ENCODE peak calls at places on chromosomes 13 and 19, in seven cellular contexts. U is H1; B is testis; R is spleen; C is CD4-positive, alpha-beta T cell; I is PC-3; E is pancreas. S is an unnamed sample.

GRCh38 chr13:98798849-98799645 is 46.6 kb upstream of the SLC15A1 start:
- DNase-seq in U (no peak), B (no peak), R (no peak), C (no peak), I (no peak), E (no peak), S (peak)

GRCh38 chr13:38685974-38686571 is 804 bp upstream of the FREM2 start:
- DNase-seq in E (no peak), I (peak), R (no peak), U (no peak), C (no peak), B (peak), S (peak)

GRCh38 chr13:59250276-59250990 is 913.3 kb downstream of the DIAPH3 start:
- DNase-seq in I (no peak), U (no peak), C (no peak), B (no peak), E (no peak), R (no peak), S (no peak)

GRCh38 chr13:31540316-31540715 is 199.0 kb upstream of the RXFP2 start:
- DNase-seq in C (no peak), I (peak), E (no peak), U (no peak), B (no peak), R (no peak), S (no peak)

GRCh38 chr13:28258401-28258800 is 120.1 kb downstream of the PAN3 start:
- DNase-seq in R (no peak), U (no peak), C (no peak), B (no peak), I (no peak), E (no peak), S (no peak)

GRCh38 chr19:18532208-18532890 is 10.5 kb upstream of the ELL start:
- DNase-seq in I (no peak), C (no peak), E (no peak), B (no peak), U (no peak), R (no peak), S (no peak)

GRCh38 chr19:3544742-3545668 is 6.0 kb downstream of the TEKTIP1 start:
- DNase-seq in E (peak), U (peak), R (peak), I (peak), B (peak), C (peak), S (no peak)

GRCh38 chr13:110338441-110339101 is 31.5 kb downstream of the COL4A2 start:
- DNase-seq in R (no peak), C (no peak), B (peak), U (no peak), I (no peak), E (no peak), S (no peak)

GRCh38 chr13:50129923-50130685 is 114.9 kb downstream of the KCNRG start:
- DNase-seq in U (peak), R (peak), I (peak), B (no peak), E (peak), C (peak), S (no peak)

GRCh38 chr19:11140896-11141295 is 14.7 kb downstream of the SPC24 start:
- DNase-seq in R (no peak), I (no peak), E (no peak), C (no peak), B (no peak), U (no peak), S (no peak)

GRCh38 chr13:93227906-93228801 is 1.5 kb downstream of the GPC6 start:
- DNase-seq in E (peak), I (peak), R (no peak), U (peak), B (peak), C (no peak), S (peak)

GRCh38 chr19:609001-609340 is 19.3 kb downstream of the HCN2 start:
- DNase-seq in U (no peak), B (no peak), I (peak), E (no peak), C (no peak), R (peak), S (no peak)

GRCh38 chr13:76884571-76885202 is 1.5 kb downstream of the KCTD12 start:
- DNase-seq in I (peak), E (no peak), C (no peak), B (peak), R (no peak), U (no peak), S (no peak)

GRCh38 chr19:44072543-44073401 is 813 bp downstream of the ZNF284 start:
- DNase-seq in C (no peak), E (no peak), B (no peak), I (peak), R (no peak), U (no peak), S (no peak)

GRCh38 chr19:3550947-3551807 is 6.2 kb downstream of the MFSD12 start:
- DNase-seq in U (no peak), E (no peak), C (no peak), R (peak), B (no peak), I (no peak), S (no peak)

GRCh38 chr13:78607409-78608253 is 4.3 kb upstream of the POU4F1 start:
- DNase-seq in C (no peak), B (no peak), R (peak), E (no peak), I (no peak), U (peak), S (no peak)

GRCh38 chr19:16506961-16507360 is 10.8 kb downstream of the C19orf44 start:
- DNase-seq in I (no peak), U (no peak), R (no peak), B (no peak), E (no peak), C (no peak), S (no peak)

GRCh38 chr13:71867101-71867814 is at the start of gene DACH1:
- DNase-seq in B (peak), U (peak), R (peak), I (peak), C (no peak), E (peak), S (no peak)

GRCh38 chr13:33207616-33207964 is 78.0 kb downstream of the STARD13 start:
- DNase-seq in R (no peak), I (no peak), U (no peak), B (no peak), E (peak), C (no peak), S (no peak)

GRCh38 chr19:44988896-44989563 is 12.2 kb upstream of the RELB start:
- DNase-seq in E (peak), B (peak), I (peak), U (peak), C (peak), R (peak), S (no peak)

DNA sequence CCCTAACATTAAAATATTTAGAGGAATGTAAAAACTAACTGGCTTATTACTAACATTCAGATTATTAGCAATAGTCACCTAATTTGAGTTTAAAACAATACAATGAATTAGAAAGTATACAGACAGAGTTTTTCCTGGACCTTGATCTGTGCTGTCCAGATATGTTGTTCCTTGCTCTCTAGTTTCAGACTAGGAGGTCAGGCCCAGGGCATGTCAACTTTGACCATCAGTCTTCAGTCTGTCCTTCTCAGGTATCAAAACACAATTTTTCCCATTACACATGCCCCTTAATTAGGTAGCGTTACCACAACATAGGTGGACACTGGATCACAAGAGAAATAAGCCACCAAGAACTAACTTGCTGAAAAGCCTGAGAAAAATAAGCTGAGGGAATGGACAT is 197.0 kb downstream of the MAB21L1 start:
- DNase-seq in I (no peak), U (no peak), C (no peak), B (no peak), E (no peak), R (no peak), S (no peak)
- H3K27ac ChIP-seq in I (no peak), U (no peak), C (no peak), B (no peak), E (no peak), R (no peak), S (no peak)

GRCh38 chr13:40666058-40666904 is at the start of gene FOXO1:
- DNase-seq in B (peak), I (peak), E (peak), R (peak), U (peak), C (peak), S (no peak)

GRCh38 chr13:40665754-40666057 is 735 bp downstream of the FOXO1 start:
- DNase-seq in B (no peak), C (peak), E (no peak), R (no peak), I (peak), U (no peak), S (no peak)

GRCh38 chr13:40664100-40665060 is 2.1 kb downstream of the FOXO1 start:
- DNase-seq in B (peak), U (peak), I (peak), E (peak), R (peak), C (peak), S (no peak)

GRCh38 chr13:40666905-40667621 is 622 bp upstream of the FOXO1 start:
- DNase-seq in C (peak), U (peak), B (peak), E (peak), I (peak), R (peak), S (no peak)

DNA sequence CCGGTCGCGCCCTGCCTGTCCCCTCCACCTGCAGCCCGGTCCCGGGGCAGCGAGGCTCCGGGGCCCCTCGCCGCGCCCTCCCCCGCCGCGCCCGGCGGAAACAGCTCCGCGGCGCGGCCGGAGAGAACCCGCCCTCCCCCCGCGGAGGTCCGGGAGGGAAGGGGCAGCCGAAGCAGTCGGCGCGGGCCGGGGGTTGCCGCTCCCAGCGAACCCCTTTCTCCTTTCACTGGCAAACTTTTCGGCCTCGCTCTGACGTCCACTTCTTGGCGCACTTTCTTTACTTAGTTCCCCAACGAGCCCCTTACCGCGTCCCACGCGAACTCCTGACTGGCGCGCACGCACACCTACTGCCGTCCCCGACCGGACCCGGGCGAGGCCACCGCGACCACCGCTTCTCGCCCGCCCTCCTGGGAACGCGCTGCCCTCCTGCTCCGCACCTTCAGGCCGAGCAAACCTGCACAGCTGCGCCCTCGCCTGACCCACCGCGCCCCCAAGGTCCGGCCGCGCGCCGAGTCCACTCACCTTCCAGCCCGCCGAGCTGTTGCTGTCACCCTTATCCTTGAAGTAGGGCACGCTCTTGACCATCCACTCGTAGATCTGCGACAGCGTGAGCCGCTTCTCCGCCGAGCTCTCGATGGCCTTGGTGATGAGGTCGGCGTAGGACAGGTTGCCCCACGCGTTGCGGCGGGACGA is 1.2 kb downstream of the FOXO1 start:
- DNase-seq in U (peak), B (peak), E (peak), I (peak), R (peak), C (peak), S (no peak)
- H3K27ac ChIP-seq in U (peak), B (peak), E (peak), I (peak), R (peak), C (peak), S (no peak)

DNA sequence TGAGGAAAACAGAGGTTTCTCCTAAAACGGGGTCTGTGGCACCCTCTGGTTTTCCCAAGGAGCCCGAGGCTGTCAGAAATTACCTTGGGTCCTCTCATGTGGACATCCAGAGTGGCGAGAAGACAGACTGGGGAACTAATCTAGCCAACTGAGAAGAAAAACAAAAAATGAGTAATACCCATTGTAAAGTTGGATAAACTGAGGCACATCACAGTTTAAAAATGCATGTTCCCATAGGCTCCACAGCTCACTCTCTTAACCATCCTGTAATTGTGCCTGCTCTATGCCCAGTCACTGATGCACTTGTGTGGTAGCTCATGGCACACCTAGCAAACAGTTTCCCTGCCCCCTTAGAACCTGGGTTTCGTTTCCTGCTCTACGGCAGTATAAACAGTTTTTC is 15.2 kb upstream of the UPF3A start:
- DNase-seq in R (no peak), U (no peak), I (no peak), C (no peak), B (no peak), E (no peak), S (no peak)
- H3K27ac ChIP-seq in R (no peak), U (no peak), I (no peak), C (no peak), B (no peak), E (no peak), S (no peak)

GRCh38 chr19:13058951-13059660 is 43.6 kb downstream of the LYL1 start:
- DNase-seq in E (no peak), C (no peak), I (no peak), U (no peak), R (no peak), B (peak), S (no peak)

GRCh38 chr19:13062317-13062716 is 40.3 kb downstream of the LYL1 start:
- DNase-seq in B (no peak), I (no peak), U (no peak), C (no peak), E (no peak), R (no peak), S (no peak)

GRCh38 chr19:13063461-13064091 is 39.1 kb downstream of the LYL1 start:
- DNase-seq in C (no peak), B (no peak), E (no peak), U (no peak), R (no peak), I (no peak), S (no peak)

GRCh38 chr19:13060233-13060963 is 42.3 kb downstream of the LYL1 start:
- DNase-seq in B (peak), E (peak), I (no peak), C (no peak), U (peak), R (no peak), S (no peak)

GRCh38 chr19:13060964-13061927 is 41.4 kb downstream of the LYL1 start:
- DNase-seq in E (peak), C (peak), R (peak), I (peak), U (peak), B (peak), S (no peak)
- H3K27ac ChIP-seq in E (peak), C (no peak), R (peak), I (peak), U (no peak), B (peak), S (no peak)

GRCh38 chr13:99968521-99969367 is 2.8 kb downstream of the ZIC5 start:
- DNase-seq in R (no peak), U (no peak), I (no peak), C (no peak), B (no peak), E (no peak), S (no peak)
- H3K27ac ChIP-seq in R (no peak), U (no peak), I (no peak), C (no peak), B (no peak), E (no peak), S (peak)

GRCh38 chr19:14366529-14366928 is 14.7 kb upstream of the ADGRE5 start:
- DNase-seq in I (peak), C (peak), R (peak), U (peak), B (peak), E (peak), S (no peak)
- H3K27ac ChIP-seq in I (no peak), C (peak), R (peak), U (no peak), B (no peak), E (no peak), S (no peak)

GRCh38 chr19:13026478-13026999 is 31.3 kb downstream of the NFIX start:
- DNase-seq in U (no peak), B (no peak), E (peak), I (peak), R (no peak), C (no peak), S (no peak)
- H3K27ac ChIP-seq in U (no peak), B (peak), E (peak), I (peak), R (no peak), C (no peak), S (peak)

GRCh38 chr13:35856084-35856483 is 275.1 kb downstream of the DCLK1 start:
- DNase-seq in R (no peak), E (no peak), U (no peak), B (no peak), I (no peak), C (no peak), S (no peak)
- H3K27ac ChIP-seq in R (no peak), E (no peak), U (peak), B (no peak), I (no peak), C (no peak), S (no peak)

GRCh38 chr19:29668746-29669609 is 3.7 kb downstream of the PLEKHF1 start:
- DNase-seq in E (no peak), U (no peak), I (no peak), B (no peak), R (peak), C (no peak), S (no peak)

GRCh38 chr19:29667390-29667783 is 2.1 kb downstream of the PLEKHF1 start:
- DNase-seq in U (no peak), B (no peak), E (no peak), R (peak), C (no peak), I (no peak), S (no peak)

GRCh38 chr19:29665826-29666633 is 769 bp downstream of the PLEKHF1 start:
- DNase-seq in R (no peak), I (peak), U (peak), E (no peak), C (no peak), B (peak), S (no peak)

GRCh38 chr19:29666634-29667389 is 1.6 kb downstream of the PLEKHF1 start:
- DNase-seq in E (no peak), B (peak), C (no peak), R (peak), U (peak), I (no peak), S (no peak)

GRCh38 chr19:29667941-29668340 is 2.7 kb downstream of the PLEKHF1 start:
- DNase-seq in U (no peak), C (peak), R (peak), I (no peak), B (no peak), E (no peak), S (no peak)
- H3K27ac ChIP-seq in U (no peak), C (peak), R (peak), I (no peak), B (no peak), E (no peak), S (no peak)

S was measured in SK-N-MC.